ENCODE peak calls at places on chromosomes 4 and X, in four cellular contexts. N is astrocyte; H is CD8-positive, alpha-beta T cell; L is breast epithelium. A is an unnamed sample.

GRCh38 chrX:81174286-81174685 is 27.4 kb downstream of the HMGN5 start:
- DNase-seq in N (peak; percentile 4), H (no peak), L (no peak), A (no peak)

GRCh38 chr4:155572106-155572703 is 94.4 kb upstream of the GUCY1A1 start:
- DNase-seq in N (no peak), H (no peak), L (no peak), A (no peak)

GRCh38 chrX:14356401-14356800 is 172.9 kb upstream of the GLRA2 start:
- DNase-seq in N (no peak), H (no peak), L (no peak), A (no peak)

GRCh38 chrX:148914783-148915182 is 414.4 kb downstream of the AFF2 start:
- DNase-seq in N (peak; percentile 10), H (no peak), L (no peak), A (no peak)

GRCh38 chr4:182752158-182752910 is 164.9 kb downstream of the DCTD start:
- DNase-seq in N (peak; percentile 94), H (no peak), L (no peak), A (no peak)

GRCh38 chrX:39519566-39520301 is 578.0 kb downstream of the BCOR start:
- DNase-seq in N (no peak), H (no peak), L (no peak), A (no peak)

GRCh38 chr4:114271031-114271430 is 291.6 kb upstream of the ARSJ start:
- DNase-seq in N (no peak), H (no peak), L (no peak), A (no peak)

GRCh38 chr4:106691749-106692148 is 323.2 kb upstream of the GIMD1 start:
- DNase-seq in N (no peak), H (no peak), L (no peak), A (no peak)

GRCh38 chr4:87551361-87551760 is 22.2 kb upstream of the SPARCL1 start:
- DNase-seq in N (no peak), H (no peak), L (no peak), A (no peak)

GRCh38 chr4:101232074-101232776 is 115.1 kb downstream of the PPP3CA start:
- DNase-seq in N (peak; percentile 85), H (no peak), L (no peak), A (no peak)

GRCh38 chrX:119121341-119121740 is 6.3 kb downstream of the KIAA1210 start:
- DNase-seq in N (no peak), H (no peak), L (no peak), A (no peak)

GRCh38 chrX:139881572-139881971 is 51.3 kb downstream of the ATP11C start:
- DNase-seq in N (peak; percentile 64), H (no peak), L (no peak), A (no peak)

GRCh38 chr4:74152841-74153240 is 5.1 kb upstream of the MTHFD2L start:
- DNase-seq in N (no peak), H (no peak), L (no peak), A (no peak)

GRCh38 chr4:16104520-16104919 is 20.7 kb upstream of the PROM1 start:
- DNase-seq in N (no peak), H (no peak), L (no peak), A (no peak)

GRCh38 chrX:47483310-47484268 is 567 bp upstream of the ZNF41 start:
- DNase-seq in N (peak; percentile 33), H (no peak), L (no peak), A (peak; percentile 15)

GRCh38 chrX:53714580-53715335 is 28.2 kb upstream of the HUWE1 start:
- DNase-seq in N (peak; percentile 54), H (peak; percentile 54), L (peak; percentile 52), A (peak; percentile 33)

GRCh38 chr4:46432923-46433322 is 43.0 kb upstream of the GABRA2 start:
- DNase-seq in N (no peak), H (no peak), L (no peak), A (no peak)

GRCh38 chr4:115234405-115235093 is 121.1 kb upstream of the NDST4 start:
- DNase-seq in N (no peak), H (no peak), L (no peak), A (no peak)

GRCh38 chr4:3791910-3792542 is 25.8 kb downstream of the ADRA2C start:
- DNase-seq in N (peak; percentile 7), H (no peak), L (peak; percentile 64), A (no peak)

GRCh38 chrX:42195506-42195905 is 272.2 kb upstream of the CASK start:
- DNase-seq in N (no peak), H (no peak), L (no peak), A (no peak)

GRCh38 chr4:112099701-112100289 is 45.5 kb upstream of the FAM241A start:
- DNase-seq in N (peak; percentile 39), H (no peak), L (no peak), A (no peak)

GRCh38 chrX:40260123-40260751 is 162.5 kb upstream of the BCOR start:
- DNase-seq in N (no peak), H (no peak), L (no peak), A (no peak)

DNA sequence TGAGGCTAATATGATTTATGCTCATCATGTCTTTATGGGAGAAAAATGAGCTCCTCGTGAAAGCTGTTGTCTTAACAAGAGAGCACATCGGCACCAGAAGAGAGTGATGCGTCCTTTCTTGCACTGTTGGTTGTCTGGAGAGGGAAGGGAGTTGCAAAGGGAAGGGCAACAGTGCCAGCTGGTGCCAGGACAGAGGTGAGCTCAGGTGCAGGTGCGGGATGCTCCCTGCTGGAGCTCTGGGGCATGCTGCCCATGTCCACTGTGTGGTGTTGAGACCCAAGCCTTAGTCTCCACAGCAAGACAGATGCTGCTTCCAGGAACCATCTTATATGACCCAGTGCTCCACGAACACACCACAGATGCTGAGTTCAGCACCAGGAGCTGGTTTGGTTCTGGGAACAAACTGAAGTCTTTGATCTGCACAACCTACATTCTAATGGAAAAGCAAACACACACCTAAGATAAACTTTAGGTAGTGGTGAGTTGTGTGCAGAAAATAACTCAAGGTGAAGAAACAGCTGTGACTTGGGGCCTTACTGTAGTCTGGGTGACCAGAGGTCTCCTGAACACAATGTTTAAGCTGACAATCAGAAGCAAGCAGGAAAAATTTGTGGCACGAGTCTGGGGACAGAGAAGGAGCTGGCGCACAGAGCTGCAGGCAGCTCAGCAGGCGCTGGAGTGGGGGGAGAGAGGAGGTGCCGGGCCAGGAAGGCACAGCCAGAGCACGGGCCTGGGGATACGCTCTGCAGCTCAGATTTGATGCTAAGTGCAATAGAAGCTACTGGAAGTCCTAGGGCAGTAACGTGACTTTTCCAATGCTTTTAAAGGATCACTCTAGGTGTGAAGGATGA is 73.2 kb downstream of the HAUS3 start:
- DNase-seq in N (no peak), H (no peak), L (no peak), A (no peak)
- TF ChIP-seq CTCF in N (no peak), H (no peak), L (no peak), A (no peak)

GRCh38 chr4:108890491-108890890 is 127.6 kb upstream of the ETNPPL start:
- DNase-seq in N (no peak), H (no peak), L (no peak), A (no peak)
- TF ChIP-seq CTCF in N (no peak), H (no peak), L (no peak), A (no peak)

GRCh38 chr4:170400346-170400745 is 310.6 kb upstream of the AADAT start:
- DNase-seq in N (no peak), H (no peak), L (no peak), A (no peak)
- TF ChIP-seq CTCF in N (no peak), H (no peak), L (no peak), A (no peak)

GRCh38 chr4:119212964-119213606 is 572 bp downstream of the USP53 start:
- DNase-seq in N (peak; percentile 92), H (peak; percentile 63), L (peak; percentile 78), A (peak; percentile 49)
- TF ChIP-seq CTCF in N (peak; percentile 18), H (no peak), L (no peak), A (peak; percentile 10)

GRCh38 chr4:52144303-52144849 is 93.3 kb downstream of the SPATA18 start:
- DNase-seq in N (no peak), H (no peak), L (no peak), A (no peak)
- TF ChIP-seq CTCF in N (no peak), H (no peak), L (no peak), A (no peak)

DNA sequence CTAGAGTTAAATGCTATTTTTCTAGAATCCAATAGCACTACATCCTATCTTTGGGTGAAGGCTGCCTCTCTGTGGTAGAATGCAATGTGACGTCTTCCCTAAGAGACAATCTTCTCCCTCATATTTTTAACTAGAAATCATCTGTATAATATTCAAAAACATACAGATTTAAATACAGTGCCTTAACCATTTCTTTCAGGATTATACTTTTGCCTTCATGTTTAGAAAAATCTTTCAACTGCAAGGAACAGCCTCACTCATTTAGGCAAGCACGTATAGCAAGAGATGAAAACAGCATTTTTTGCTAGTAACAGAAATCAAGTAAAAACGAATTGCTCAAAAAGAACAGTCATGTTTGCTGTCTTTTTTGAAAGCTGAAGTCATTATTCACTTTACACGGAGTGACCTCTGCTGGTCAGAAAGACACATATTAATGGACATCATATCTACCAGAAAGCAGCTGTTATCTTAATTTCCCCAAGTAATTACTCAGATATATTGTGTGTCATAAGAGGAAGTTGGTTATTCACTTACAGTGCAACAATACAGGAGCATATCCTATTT is 422.3 kb downstream of the STPG2 start:
- DNase-seq in N (peak; percentile 23), H (no peak), L (no peak), A (no peak)
- TF ChIP-seq CTCF in N (peak; percentile 5), H (no peak), L (peak; percentile 14), A (no peak)

DNA sequence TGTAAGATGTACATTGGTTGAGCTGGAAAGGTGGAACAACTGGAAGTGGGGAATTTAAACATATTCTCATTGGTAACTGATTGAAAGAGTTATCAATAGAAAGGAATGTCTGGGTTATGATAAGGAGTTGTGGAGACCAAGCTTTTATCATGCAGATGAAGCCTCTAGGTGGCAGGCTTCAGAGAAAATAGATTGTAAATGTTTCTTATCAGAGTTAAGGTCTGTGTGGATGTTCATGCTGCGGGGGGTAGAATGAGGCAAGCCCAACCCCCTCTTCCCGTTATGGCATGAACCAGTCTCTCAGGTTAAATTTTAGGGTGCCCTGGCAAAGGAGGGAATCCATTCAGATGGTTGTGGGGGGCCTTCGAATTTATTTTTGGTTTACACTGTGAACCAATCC is 16.0 kb downstream of the ARSD start:
- DNase-seq in N (no peak), H (no peak), L (no peak), A (no peak)
- TF ChIP-seq CTCF in N (no peak), H (no peak), L (no peak), A (no peak)

DNA sequence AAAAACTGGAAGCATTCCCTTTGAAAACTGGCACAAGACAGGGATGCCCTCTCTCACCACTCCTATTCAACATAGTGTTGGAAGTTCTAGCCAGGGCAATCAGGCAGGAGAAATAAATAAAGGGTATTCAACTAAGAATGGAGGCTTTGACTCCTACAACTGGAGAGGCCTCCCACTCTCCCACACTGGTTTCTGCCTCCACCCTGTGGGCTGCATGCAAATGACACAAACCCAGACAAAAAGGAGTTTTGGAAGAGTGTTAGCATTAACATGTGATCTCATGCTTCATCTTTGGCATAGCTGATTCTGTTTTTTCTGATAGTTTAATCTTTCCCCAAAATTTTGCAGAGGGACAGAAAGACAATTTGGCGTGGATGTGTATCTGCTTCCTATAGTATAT is 80.8 kb upstream of the IQCM start:
- DNase-seq in N (peak; percentile 31), H (no peak), L (no peak), A (no peak)
- TF ChIP-seq CTCF in N (peak; percentile 56), H (no peak), L (peak; percentile 10), A (no peak)

A was measured in natural killer cell.